ENCODE peak calls at places on chromosomes 5 and 9, in five cellular contexts. S, P, A, B and Z are unnamed samples. For H3K4me1, the result is how much of the 10 kb centered on the place peaks cover.

GRCh38 chr9:37706290-37706689 is 47.3 kb upstream of the TRMT10B start:
- DNase-seq in S (no peak), P (peak), A (peak), B (no peak), Z (no peak)

GRCh38 chr9:98140503-98140902 is 21.5 kb upstream of the TRIM14 start:
- DNase-seq in S (no peak), P (no peak), A (no peak), B (no peak), Z (no peak)

GRCh38 chr9:104075801-104076753 is 18.0 kb upstream of the SMC2 start:
- DNase-seq in S (no peak), P (peak), A (peak), B (no peak), Z (no peak)

GRCh38 chr9:17829812-17830385 is 251.0 kb downstream of the SH3GL2 start:
- DNase-seq in S (no peak), P (no peak), A (no peak), B (no peak), Z (no peak)

GRCh38 chr9:109098221-109098959 is 21.4 kb downstream of the TMEM245 start:
- DNase-seq in S (peak), P (peak), A (peak), B (peak), Z (no peak)

GRCh38 chr9:129139993-129140396 is 28.8 kb downstream of the PTPA start:
- DNase-seq in S (peak), P (peak), A (peak), B (peak), Z (peak)

GRCh38 chr9:77961541-77961940 is 70.1 kb downstream of the GNAQ start:
- DNase-seq in S (no peak), P (no peak), A (no peak), B (no peak), Z (peak)

GRCh38 chr9:71858812-71859211 is 52.2 kb downstream of the ABHD17B start:
- DNase-seq in S (no peak), P (peak), A (no peak), B (no peak), Z (no peak)

GRCh38 chr5:61349935-61350334 is 17.9 kb downstream of the ZSWIM6 start:
- DNase-seq in S (no peak), P (no peak), A (no peak), B (no peak), Z (no peak)

GRCh38 chr9:134854541-134854981 is 26.0 kb upstream of the FCN2 start:
- DNase-seq in S (no peak), P (no peak), A (no peak), B (no peak), Z (no peak)

GRCh38 chr9:118091676-118092490 is 387.7 kb downstream of the TLR4 start:
- DNase-seq in S (no peak), P (no peak), A (no peak), B (no peak), Z (no peak)

GRCh38 chr5:83844320-83845068 is 123.8 kb upstream of the HAPLN1 start:
- DNase-seq in S (no peak), P (peak), A (no peak), B (no peak), Z (no peak)

GRCh38 chr9:96176901-96177718 is 124.9 kb downstream of the HSD17B3 start:
- DNase-seq in S (no peak), P (no peak), A (no peak), B (peak), Z (no peak)

GRCh38 chr9:16062542-16063240 is 509.8 kb downstream of the CCDC171 start:
- DNase-seq in S (no peak), P (peak), A (peak), B (no peak), Z (no peak)

GRCh38 chr5:43073597-43074546 is 33.8 kb upstream of the ANXA2R start:
- DNase-seq in S (no peak), P (peak), A (peak), B (peak), Z (peak)

GRCh38 chr9:33287087-33287490 is 3.2 kb upstream of the NFX1 start:
- DNase-seq in S (no peak), P (peak), A (peak), B (peak), Z (peak)

GRCh38 chr5:147084702-147085101 is 150.1 kb upstream of the STK32A start:
- DNase-seq in S (peak), P (no peak), A (no peak), B (no peak), Z (no peak)

GRCh38 chr5:17012289-17012688 is 76.2 kb upstream of the MYO10 start:
- DNase-seq in S (no peak), P (peak), A (peak), B (no peak), Z (no peak)

GRCh38 chr9:130287736-130288135 is 22.2 kb downstream of the HMCN2 start:
- DNase-seq in S (no peak), P (no peak), A (no peak), B (no peak), Z (no peak)

GRCh38 chr9:82675605-82676004 is 387.3 kb downstream of the RASEF start:
- DNase-seq in S (no peak), P (no peak), A (no peak), B (no peak), Z (no peak)

GRCh38 chr5:76472338-76473336 is 69.6 kb downstream of the IQGAP2 start:
- DNase-seq in S (no peak), P (peak), A (peak), B (no peak), Z (no peak)

GRCh38 chr5:125142439-125142838 is 396.0 kb upstream of the ZNF608 start:
- DNase-seq in S (no peak), P (peak), A (peak), B (no peak), Z (no peak)

GRCh38 chr5:165370772-165371171 is 1865.4 kb downstream of the MAT2B start:
- DNase-seq in S (no peak), P (peak), A (peak), B (no peak), Z (no peak)

GRCh38 chr5:169695919-169696490 is 58.9 kb downstream of the DOCK2 start:
- DNase-seq in S (no peak), P (peak), A (peak), B (peak), Z (no peak)

GRCh38 chr9:875119-875962 is 33.8 kb downstream of the DMRT1 start:
- DNase-seq in S (no peak), P (no peak), A (no peak), B (no peak), Z (no peak)

GRCh38 chr5:113682497-113683136 is 169.1 kb downstream of the YTHDC2 start:
- DNase-seq in S (peak), P (no peak), A (peak), B (no peak), Z (peak)

GRCh38 chr9:31590091-31590490 is 794.4 kb upstream of the ACO1 start:
- DNase-seq in S (no peak), P (peak), A (peak), B (no peak), Z (no peak)

GRCh38 chr5:143060018-143060417 is 289.8 kb downstream of the ARHGAP26 start:
- DNase-seq in S (no peak), P (no peak), A (peak), B (no peak), Z (no peak)
- H3K4me1 ChIP-seq in S (under half), P (half or more), A (half or more), B (under half), Z (under half)

GRCh38 chr9:114170792-114171461 is 15.6 kb downstream of the COL27A1 start:
- DNase-seq in S (no peak), P (no peak), A (no peak), B (no peak), Z (no peak)
- H3K9ac ChIP-seq in S (peak), P (no peak), A (no peak), B (no peak), Z (no peak)

DNA sequence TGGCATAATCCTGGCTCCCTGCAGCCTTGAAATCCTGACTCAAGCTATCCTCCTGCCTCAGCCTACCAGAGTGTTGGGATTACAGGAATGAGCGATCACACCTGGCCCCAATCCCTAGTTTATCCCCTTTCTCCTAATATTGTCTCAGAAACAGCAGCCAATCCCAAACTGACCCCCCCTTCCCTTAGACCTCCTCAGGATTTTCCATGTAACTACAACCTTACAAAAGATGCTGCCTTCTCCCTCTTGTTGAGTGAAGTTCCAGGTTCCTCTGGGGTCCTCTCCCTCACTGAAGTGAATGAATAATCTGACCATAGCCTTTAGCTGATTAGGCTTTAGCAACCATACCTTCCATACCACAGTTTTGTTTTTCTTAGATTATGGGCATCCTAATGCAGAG is 25.9 kb upstream of the MSANTD3 start:
- DNase-seq in S (no peak), P (no peak), A (no peak), B (no peak), Z (no peak)
- H2AFZ ChIP-seq in S (no peak), P (no peak), A (no peak), B (no peak), Z (no peak)

DNA sequence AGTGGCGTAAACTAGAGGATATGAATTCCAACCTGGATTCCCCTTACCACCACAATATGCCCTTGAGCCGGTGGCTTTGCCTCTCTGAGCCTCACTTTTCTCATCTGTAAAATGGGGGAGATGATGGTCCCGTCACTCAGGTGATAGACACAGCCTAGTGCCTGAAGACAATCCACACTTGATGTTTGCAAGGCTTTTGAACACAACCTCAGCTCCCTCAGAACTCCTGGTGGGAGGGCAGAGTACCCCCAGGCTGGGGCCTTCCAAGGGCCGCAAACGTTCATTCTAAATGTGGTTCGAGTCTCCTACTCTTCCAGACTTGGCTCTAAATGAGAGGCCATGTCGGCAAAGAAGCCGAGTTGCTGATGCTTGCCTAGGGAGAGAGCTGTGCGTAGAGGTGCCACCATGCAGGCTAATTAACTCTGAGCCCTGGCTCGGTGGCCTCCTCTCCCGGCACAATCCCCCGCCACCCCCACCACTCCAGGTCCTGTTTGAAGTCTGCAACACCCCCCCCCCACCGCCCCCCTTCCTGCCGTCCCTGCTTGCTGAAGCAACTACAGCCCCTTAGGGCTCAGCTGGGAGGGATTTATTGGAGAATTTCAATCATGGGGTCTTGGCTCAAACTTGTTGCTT is 97.7 kb upstream of the LMX1B start:
- DNase-seq in S (no peak), P (no peak), A (no peak), B (peak), Z (no peak)
- H3K4me1 ChIP-seq in S (under half), P (under half), A (under half), B (half or more), Z (under half)

GRCh38 chr9:70229579-70229978 is 29.2 kb upstream of the SMC5 start:
- DNase-seq in S (no peak), P (peak), A (peak), B (no peak), Z (peak)
- H3K9ac ChIP-seq in S (no peak), P (no peak), A (no peak), B (peak), Z (no peak)

DNA sequence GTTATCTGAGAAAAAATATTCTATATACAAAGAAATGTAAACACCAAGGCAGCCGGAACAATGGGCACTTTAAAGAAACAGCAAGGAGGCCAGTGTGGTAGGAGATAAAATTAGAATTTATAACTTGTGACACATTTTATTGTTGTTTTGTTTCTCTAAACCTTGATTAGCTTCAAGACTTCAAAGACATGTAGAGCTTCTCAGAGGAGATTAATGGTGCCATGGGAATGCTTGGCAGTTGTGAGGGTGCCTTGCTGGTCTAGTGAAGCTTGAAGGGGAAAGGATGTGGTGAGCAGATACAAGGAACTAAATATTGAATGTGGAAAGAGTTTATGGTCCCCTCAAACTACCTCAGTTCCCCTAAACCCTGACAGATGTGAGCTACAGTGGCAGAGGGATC is 322.4 kb upstream of the ADAMTS16 start:
- DNase-seq in S (no peak), P (no peak), A (no peak), B (no peak), Z (no peak)
- H2AFZ ChIP-seq in S (no peak), P (no peak), A (no peak), B (no peak), Z (no peak)

GRCh38 chr5:133993152-133993548 is 11.6 kb downstream of the VDAC1 start:
- DNase-seq in S (no peak), P (peak), A (peak), B (no peak), Z (no peak)

GRCh38 chr5:133995341-133995740 is 9.4 kb downstream of the VDAC1 start:
- DNase-seq in S (no peak), P (no peak), A (no peak), B (no peak), Z (peak)

GRCh38 chr5:133994990-133995333 is 9.8 kb downstream of the VDAC1 start:
- DNase-seq in S (no peak), P (no peak), A (no peak), B (no peak), Z (no peak)

GRCh38 chr5:133993563-133993962 is 11.2 kb downstream of the VDAC1 start:
- DNase-seq in S (no peak), P (no peak), A (peak), B (no peak), Z (no peak)

DNA sequence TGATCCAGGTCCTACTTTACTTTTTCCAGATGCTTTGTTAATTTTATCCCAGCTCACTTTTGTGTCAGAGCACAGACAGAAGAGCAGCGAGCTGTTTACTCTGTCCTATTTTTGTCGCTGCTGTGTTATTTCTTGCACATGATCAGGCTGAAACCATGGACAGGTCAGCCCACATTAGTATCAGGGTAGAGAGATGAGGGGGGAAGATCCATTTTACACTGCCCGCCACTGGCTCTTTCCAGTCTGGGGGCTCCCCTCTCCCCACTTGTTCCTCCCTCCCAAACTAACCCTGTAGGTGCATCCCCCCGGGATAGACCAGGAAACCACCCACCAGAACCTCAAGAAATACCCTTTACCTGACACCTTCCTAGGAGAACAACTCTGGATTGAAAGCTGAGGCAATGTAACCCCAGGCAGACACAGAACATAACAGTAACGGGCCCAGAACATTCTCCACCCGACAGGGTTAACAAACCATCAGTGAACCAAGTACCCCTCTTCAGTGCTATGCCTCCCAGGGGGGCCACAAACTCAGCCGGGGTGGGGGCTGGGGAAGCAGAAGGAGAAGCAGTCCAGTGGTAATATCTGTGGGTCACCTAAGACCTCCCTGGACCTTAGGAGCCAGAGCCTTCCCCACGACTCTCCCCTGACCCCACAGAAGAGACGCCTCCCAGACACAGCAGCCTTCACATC is 10.3 kb downstream of the VDAC1 start:
- DNase-seq in S (no peak), P (no peak), A (no peak), B (no peak), Z (no peak)
- H3K4me1 ChIP-seq in S (under half), P (under half), A (under half), B (under half), Z (under half)